ENCODE peak calls at places on chromosomes 12 and 14, in ten cellular contexts. B is HCEC 1CT, T is left lung, M is foreskin fibroblast, U is Right ventricle myocardium superior, W is ecto neural progenitor cell, Y is Caco-2, O is CMK, H is adipocyte, Z is pancreas. Q is an unnamed sample.

GRCh38 chr14:57189070-57189469 is 79.6 kb downstream of the EXOC5 start:
- DNase-seq in Y (no peak), M (peak), O (no peak), W (no peak), B (peak), Z (no peak), T (no peak), H (peak), U (no peak), Q (no peak)

GRCh38 chr12:92912052-92912451 is 17.0 kb downstream of the EEA1 start:
- DNase-seq in B (peak), H (peak), M (peak), Z (no peak), T (no peak), W (no peak), U (no peak), O (no peak), Y (no peak), Q (no peak)

GRCh38 chr14:104393898-104394605 is 185.5 kb upstream of the C14orf180 start:
- DNase-seq in Y (no peak), H (no peak), B (no peak), M (no peak), T (no peak), O (peak), U (peak), W (peak), Z (peak), Q (peak)

GRCh38 chr12:64403708-64404469 is at the start of gene XPOT:
- DNase-seq in H (peak), B (peak), Z (peak), T (peak), Y (peak), U (peak), M (peak), W (peak), O (peak), Q (peak)

GRCh38 chr12:14417717-14418116 is 52.2 kb downstream of the ATF7IP start:
- DNase-seq in Y (peak), O (peak), M (peak), Z (no peak), B (peak), U (peak), W (peak), H (peak), T (peak), Q (no peak)

GRCh38 chr14:69693823-69694729 is 72.9 kb upstream of the SRSF5 start:
- DNase-seq in M (peak), O (no peak), H (no peak), U (no peak), B (no peak), W (no peak), T (no peak), Z (no peak), Y (no peak), Q (no peak)

GRCh38 chr12:97912943-97913342 is 450.3 kb downstream of the RMST start:
- DNase-seq in B (no peak), Z (no peak), W (no peak), U (peak), Y (no peak), O (no peak), H (no peak), M (peak), T (no peak), Q (no peak)

GRCh38 chr14:99720941-99721791 is 37.1 kb downstream of the CYP46A1 start:
- DNase-seq in O (no peak), B (no peak), M (no peak), T (no peak), W (peak), U (no peak), H (no peak), Z (no peak), Y (no peak), Q (peak)

GRCh38 chr14:100674428-100674827 is 52.3 kb upstream of the DLK1 start:
- DNase-seq in U (no peak), W (no peak), M (no peak), T (no peak), B (no peak), H (no peak), O (no peak), Z (no peak), Y (no peak), Q (no peak)

GRCh38 chr12:123741937-123742572 is 20.0 kb upstream of the DNAH10 start:
- DNase-seq in Z (no peak), O (no peak), U (no peak), H (no peak), B (no peak), T (no peak), M (no peak), W (no peak), Y (no peak), Q (no peak)

GRCh38 chr12:71157601-71158233 is at the start of gene TSPAN8:
- DNase-seq in U (no peak), B (no peak), T (no peak), Y (peak), Z (no peak), O (no peak), M (peak), H (peak), W (no peak), Q (no peak)

GRCh38 chr12:50971946-50972345 is 19.6 kb downstream of the HIGD1C start:
- DNase-seq in H (peak), Y (no peak), M (peak), Z (no peak), B (peak), U (no peak), T (no peak), O (no peak), W (no peak), Q (no peak)

GRCh38 chr12:47343684-47344567 is 264.2 kb upstream of the AMIGO2 start:
- DNase-seq in O (no peak), T (no peak), H (no peak), Z (no peak), W (no peak), U (no peak), M (peak), B (peak), Y (no peak), Q (no peak)

GRCh38 chr12:125092872-125093680 is 27.8 kb downstream of the AACS start:
- DNase-seq in M (peak), U (peak), O (no peak), H (no peak), T (peak), Z (no peak), B (no peak), Y (peak), W (no peak), Q (no peak)

GRCh38 chr12:52360106-52360662 is 7.1 kb downstream of the KRT85 start:
- DNase-seq in Z (peak), W (no peak), Y (peak), O (no peak), B (no peak), H (no peak), M (no peak), T (no peak), U (no peak), Q (no peak)

GRCh38 chr12:65891219-65891618 is 66.9 kb downstream of the HMGA2 start:
- DNase-seq in W (no peak), Z (no peak), M (peak), Y (no peak), B (peak), H (peak), U (no peak), T (no peak), O (no peak), Q (no peak)